ENCODE peak calls at places on chromosomes 4 and X, in seven cellular contexts. One of them, this sample, is unnamed.

GRCh38 chrX:152641996-152642395 is 4.3 kb downstream of the GABRQ start:
- DNase-seq in fibroblast of lung: peak
- DNase-seq in DND-41: no peak
- DNase-seq in AG04450: no peak
- DNase-seq in colonic mucosa: no peak
- DNase-seq in GM23248: peak
- DNase-seq in ascending aorta: no peak
- DNase-seq in this sample: no peak

GRCh38 chrX:9928083-9928482 is 39.1 kb upstream of the CLDN34 start:
- DNase-seq in DND-41: no peak
- DNase-seq in AG04450: no peak
- DNase-seq in fibroblast of lung: no peak
- DNase-seq in ascending aorta: no peak
- DNase-seq in GM23248: no peak
- DNase-seq in colonic mucosa: no peak
- DNase-seq in this sample: peak

GRCh38 chrX:120549483-120550452 is 11.0 kb downstream of the CUL4B start:
- DNase-seq in GM23248: peak
- DNase-seq in AG04450: peak
- DNase-seq in colonic mucosa: no peak
- DNase-seq in fibroblast of lung: peak
- DNase-seq in ascending aorta: no peak
- DNase-seq in DND-41: no peak
- DNase-seq in this sample: no peak

GRCh38 chr4:55435136-55435535 is 39.4 kb downstream of the TMEM165 start:
- DNase-seq in colonic mucosa: no peak
- DNase-seq in fibroblast of lung: peak
- DNase-seq in DND-41: no peak
- DNase-seq in GM23248: peak
- DNase-seq in ascending aorta: no peak
- DNase-seq in AG04450: no peak
- DNase-seq in this sample: no peak

GRCh38 chr4:71456841-71457240 is 118.0 kb downstream of the SLC4A4 start:
- DNase-seq in AG04450: peak
- DNase-seq in fibroblast of lung: peak
- DNase-seq in colonic mucosa: no peak
- DNase-seq in ascending aorta: no peak
- DNase-seq in DND-41: no peak
- DNase-seq in GM23248: peak
- DNase-seq in this sample: peak

GRCh38 chrX:154408659-154409221 is 314 bp downstream of the DNASE1L1 start:
- DNase-seq in GM23248: no peak
- DNase-seq in colonic mucosa: no peak
- DNase-seq in AG04450: no peak
- DNase-seq in ascending aorta: peak
- DNase-seq in fibroblast of lung: no peak
- DNase-seq in DND-41: no peak
- DNase-seq in this sample: no peak

GRCh38 chr4:174256277-174256713 is 27.2 kb downstream of the FBXO8 start:
- DNase-seq in ascending aorta: no peak
- DNase-seq in colonic mucosa: no peak
- DNase-seq in DND-41: no peak
- DNase-seq in AG04450: no peak
- DNase-seq in fibroblast of lung: peak
- DNase-seq in GM23248: peak
- DNase-seq in this sample: no peak

GRCh38 chr4:168569066-168569908 is 72.4 kb downstream of the PALLD start:
- DNase-seq in colonic mucosa: peak
- DNase-seq in ascending aorta: no peak
- DNase-seq in DND-41: no peak
- DNase-seq in GM23248: peak
- DNase-seq in AG04450: no peak
- DNase-seq in fibroblast of lung: no peak
- DNase-seq in this sample: no peak

GRCh38 chr4:25810815-25811690 is 51.7 kb downstream of the SEL1L3 start:
- DNase-seq in fibroblast of lung: peak
- DNase-seq in DND-41: no peak
- DNase-seq in ascending aorta: no peak
- DNase-seq in AG04450: no peak
- DNase-seq in GM23248: peak
- DNase-seq in colonic mucosa: no peak
- DNase-seq in this sample: no peak

GRCh38 chrX:154596290-154596929 is 11.5 kb downstream of the CTAG1A start:
- DNase-seq in ascending aorta: peak
- DNase-seq in fibroblast of lung: no peak
- DNase-seq in DND-41: peak
- DNase-seq in AG04450: no peak
- DNase-seq in colonic mucosa: no peak
- DNase-seq in GM23248: peak
- DNase-seq in this sample: no peak

GRCh38 chr4:83213640-83214039 is 71.0 kb downstream of the COQ2 start:
- DNase-seq in fibroblast of lung: no peak
- DNase-seq in ascending aorta: no peak
- DNase-seq in GM23248: no peak
- DNase-seq in DND-41: no peak
- DNase-seq in AG04450: no peak
- DNase-seq in colonic mucosa: no peak
- DNase-seq in this sample: no peak

GRCh38 chr4:73617256-73617655 is 3.0 kb downstream of the RASSF6 start:
- DNase-seq in DND-41: no peak
- DNase-seq in colonic mucosa: no peak
- DNase-seq in GM23248: no peak
- DNase-seq in AG04450: no peak
- DNase-seq in ascending aorta: no peak
- DNase-seq in fibroblast of lung: no peak
- DNase-seq in this sample: no peak

GRCh38 chr4:1395941-1396805 is 10.1 kb downstream of the NKX1-1 start:
- DNase-seq in fibroblast of lung: no peak
- DNase-seq in ascending aorta: no peak
- DNase-seq in colonic mucosa: no peak
- DNase-seq in DND-41: no peak
- DNase-seq in AG04450: no peak
- DNase-seq in GM23248: no peak
- DNase-seq in this sample: no peak

GRCh38 chr4:32884198-32884597 is 2164.0 kb downstream of the PCDH7 start:
- DNase-seq in GM23248: peak
- DNase-seq in colonic mucosa: no peak
- DNase-seq in ascending aorta: no peak
- DNase-seq in DND-41: no peak
- DNase-seq in AG04450: no peak
- DNase-seq in fibroblast of lung: peak
- DNase-seq in this sample: no peak

GRCh38 chr4:176717237-176717636 is 75.5 kb downstream of the VEGFC start:
- DNase-seq in DND-41: no peak
- DNase-seq in fibroblast of lung: no peak
- DNase-seq in AG04450: no peak
- DNase-seq in ascending aorta: no peak
- DNase-seq in GM23248: no peak
- DNase-seq in colonic mucosa: no peak
- DNase-seq in this sample: no peak

GRCh38 chr4:72360075-72360474 is 208.9 kb downstream of the ADAMTS3 start:
- DNase-seq in AG04450: no peak
- DNase-seq in fibroblast of lung: no peak
- DNase-seq in ascending aorta: no peak
- DNase-seq in GM23248: no peak
- DNase-seq in colonic mucosa: no peak
- DNase-seq in DND-41: no peak
- DNase-seq in this sample: no peak

GRCh38 chrX:18271309-18271708 is 50.6 kb upstream of the BEND2 start:
- DNase-seq in colonic mucosa: no peak
- DNase-seq in AG04450: no peak
- DNase-seq in ascending aorta: no peak
- DNase-seq in fibroblast of lung: no peak
- DNase-seq in GM23248: no peak
- DNase-seq in DND-41: no peak
- DNase-seq in this sample: no peak

GRCh38 chr4:68874507-68874906 is 58.7 kb downstream of the UGT2B10 start:
- DNase-seq in colonic mucosa: no peak
- DNase-seq in GM23248: no peak
- DNase-seq in AG04450: no peak
- DNase-seq in ascending aorta: no peak
- DNase-seq in DND-41: no peak
- DNase-seq in fibroblast of lung: no peak
- DNase-seq in this sample: no peak

GRCh38 chrX:145002776-145003175 is 244.5 kb upstream of the SPANXN1 start:
- DNase-seq in DND-41: no peak
- DNase-seq in GM23248: peak
- DNase-seq in colonic mucosa: no peak
- DNase-seq in ascending aorta: no peak
- DNase-seq in AG04450: no peak
- DNase-seq in fibroblast of lung: no peak
- DNase-seq in this sample: no peak

GRCh38 chrX:23938690-23939089 is 30.9 kb downstream of the CXorf58 start:
- DNase-seq in fibroblast of lung: peak
- DNase-seq in ascending aorta: no peak
- DNase-seq in colonic mucosa: no peak
- DNase-seq in GM23248: peak
- DNase-seq in AG04450: no peak
- DNase-seq in DND-41: no peak
- DNase-seq in this sample: no peak

GRCh38 chrX:134101636-134102035 is 116.2 kb upstream of the GPC3 start:
- DNase-seq in fibroblast of lung: no peak
- DNase-seq in ascending aorta: no peak
- DNase-seq in DND-41: peak
- DNase-seq in colonic mucosa: no peak
- DNase-seq in GM23248: no peak
- DNase-seq in AG04450: no peak
- DNase-seq in this sample: no peak

GRCh38 chr4:99179626-99180025 is 35.5 kb upstream of the ADH4 start:
- DNase-seq in GM23248: no peak
- DNase-seq in colonic mucosa: peak
- DNase-seq in DND-41: no peak
- DNase-seq in fibroblast of lung: no peak
- DNase-seq in ascending aorta: no peak
- DNase-seq in AG04450: no peak
- DNase-seq in this sample: no peak

GRCh38 chr4:3744232-3744631 is 22.0 kb upstream of the ADRA2C start:
- DNase-seq in ascending aorta: no peak
- DNase-seq in DND-41: no peak
- DNase-seq in colonic mucosa: no peak
- DNase-seq in GM23248: no peak
- DNase-seq in fibroblast of lung: no peak
- DNase-seq in AG04450: no peak
- DNase-seq in this sample: no peak

GRCh38 chr4:123786955-123787354 is 390.4 kb downstream of the SPRY1 start:
- DNase-seq in AG04450: peak
- DNase-seq in colonic mucosa: no peak
- DNase-seq in fibroblast of lung: peak
- DNase-seq in GM23248: peak
- DNase-seq in ascending aorta: peak
- DNase-seq in DND-41: no peak
- DNase-seq in this sample: no peak
- H3K27ac ChIP-seq in AG04450: peak
- H3K27ac ChIP-seq in colonic mucosa: peak
- H3K27ac ChIP-seq in fibroblast of lung: peak
- H3K27ac ChIP-seq in GM23248: peak
- H3K27ac ChIP-seq in ascending aorta: peak
- H3K27ac ChIP-seq in DND-41: no peak
- H3K27ac ChIP-seq in this sample: no peak

DNA sequence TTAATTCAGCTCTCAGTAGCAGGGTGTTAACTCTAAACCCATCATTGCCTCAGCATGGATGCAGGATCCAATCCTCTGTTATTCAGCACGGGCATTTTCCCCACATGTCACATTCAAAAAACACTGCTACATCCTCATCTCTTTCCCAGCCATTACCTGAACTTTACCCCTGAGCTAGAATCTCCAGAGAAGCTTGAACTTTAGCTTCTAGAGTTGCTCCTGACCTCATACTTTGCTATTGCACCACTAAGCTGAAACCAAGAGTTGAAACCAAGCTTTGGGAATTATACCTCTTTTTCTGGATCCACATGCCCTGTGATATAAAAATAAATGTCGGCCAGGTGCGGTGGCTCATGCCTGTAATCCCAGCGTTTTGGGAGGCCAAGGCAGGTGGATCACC is 90.7 kb downstream of the SHROOM3 start:
- DNase-seq in AG04450: no peak
- DNase-seq in ascending aorta: no peak
- DNase-seq in DND-41: no peak
- DNase-seq in colonic mucosa: no peak
- DNase-seq in GM23248: no peak
- DNase-seq in fibroblast of lung: no peak
- DNase-seq in this sample: no peak
- H3K27ac ChIP-seq in AG04450: no peak
- H3K27ac ChIP-seq in ascending aorta: peak
- H3K27ac ChIP-seq in DND-41: no peak
- H3K27ac ChIP-seq in colonic mucosa: no peak
- H3K27ac ChIP-seq in GM23248: no peak
- H3K27ac ChIP-seq in fibroblast of lung: no peak
- H3K27ac ChIP-seq in this sample: no peak

DNA sequence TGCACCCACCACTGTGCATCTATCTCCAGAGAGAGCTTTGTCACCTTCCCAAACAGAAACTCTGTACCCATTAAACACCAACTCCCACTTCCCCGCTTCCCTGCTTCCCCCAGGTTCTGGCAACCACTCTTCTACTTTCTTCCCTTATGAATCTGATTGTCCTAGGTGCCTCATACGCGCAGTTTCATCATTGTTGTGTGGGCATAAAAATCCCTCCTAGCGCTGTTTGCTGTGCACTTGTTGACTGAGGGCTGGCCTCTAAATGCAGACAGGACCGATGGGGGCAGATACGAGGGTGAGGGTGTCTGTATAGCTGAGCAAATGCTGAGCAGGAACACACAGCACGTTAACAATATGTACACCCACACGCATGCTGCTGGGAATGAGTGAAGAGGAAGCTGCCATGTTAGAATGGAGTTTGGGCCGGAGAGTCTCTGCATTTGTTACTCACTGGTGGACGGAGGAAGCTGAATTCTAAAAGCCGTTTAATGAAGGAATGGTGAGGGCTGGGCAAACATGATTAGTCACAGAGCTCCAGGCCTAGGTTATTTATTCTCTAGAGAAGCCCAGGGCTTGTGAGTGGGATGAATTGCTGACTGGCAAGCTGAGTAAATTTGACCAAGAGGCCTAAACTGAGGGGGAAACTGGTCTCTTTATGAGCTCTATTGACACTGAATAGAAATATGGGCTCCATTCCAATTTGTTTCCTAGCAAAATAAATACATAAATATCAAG is 95.7 kb upstream of the RPS6KA3 start:
- DNase-seq in AG04450: no peak
- DNase-seq in DND-41: no peak
- DNase-seq in fibroblast of lung: peak
- DNase-seq in GM23248: peak
- DNase-seq in ascending aorta: no peak
- DNase-seq in colonic mucosa: no peak
- DNase-seq in this sample: no peak
- H3K27ac ChIP-seq in AG04450: peak
- H3K27ac ChIP-seq in DND-41: no peak
- H3K27ac ChIP-seq in fibroblast of lung: peak
- H3K27ac ChIP-seq in GM23248: peak
- H3K27ac ChIP-seq in ascending aorta: no peak
- H3K27ac ChIP-seq in colonic mucosa: peak
- H3K27ac ChIP-seq in this sample: no peak

DNA sequence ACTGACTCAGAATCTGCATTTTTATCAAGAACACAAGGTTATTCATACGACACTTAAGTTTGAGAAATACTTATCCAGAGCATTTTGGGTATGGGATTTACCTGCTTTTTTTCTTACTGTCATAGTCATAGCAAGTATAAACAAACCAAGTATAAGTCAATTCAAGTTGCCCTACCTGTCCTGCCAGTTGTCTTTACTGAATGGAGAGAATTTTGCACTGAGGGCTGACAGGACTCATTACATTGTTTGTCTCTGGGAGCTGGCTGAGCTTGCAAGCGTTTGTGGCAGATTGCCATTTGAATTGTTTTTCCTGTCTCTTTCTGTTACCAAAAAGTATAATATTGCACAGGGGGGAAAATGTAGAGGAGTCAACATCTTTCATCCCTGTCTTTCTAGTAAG is 278.9 kb upstream of the MAGEC2 start:
- DNase-seq in ascending aorta: no peak
- DNase-seq in fibroblast of lung: no peak
- DNase-seq in DND-41: no peak
- DNase-seq in colonic mucosa: no peak
- DNase-seq in AG04450: no peak
- DNase-seq in GM23248: no peak
- DNase-seq in this sample: no peak
- H3K27ac ChIP-seq in ascending aorta: no peak
- H3K27ac ChIP-seq in fibroblast of lung: no peak
- H3K27ac ChIP-seq in DND-41: no peak
- H3K27ac ChIP-seq in colonic mucosa: no peak
- H3K27ac ChIP-seq in AG04450: no peak
- H3K27ac ChIP-seq in GM23248: no peak
- H3K27ac ChIP-seq in this sample: no peak

This sample was measured in caudate nucleus.